ENCODE peak calls at places on chromosomes 3 and 15, in seven cellular contexts. Z, C, E, O, H, Y and G are unnamed samples.

GRCh38 chr3:69558912-69559311 is 173.0 kb upstream of the FRMD4B start:
- DNase-seq in Z (no peak), O (no peak), C (peak), Y (no peak), E (peak), H (peak), G (no peak)

GRCh38 chr3:180335056-180335455 is 266.9 kb upstream of the TTC14 start:
- DNase-seq in Z (no peak), C (no peak), O (no peak), Y (peak), H (no peak), E (no peak), G (no peak)

GRCh38 chr15:56782306-56782705 is 49.0 kb upstream of the ZNF280D start:
- DNase-seq in Y (no peak), E (no peak), Z (no peak), O (no peak), C (no peak), H (no peak), G (no peak)

GRCh38 chr15:34582461-34583357 is 742 bp downstream of the GOLGA8B start:
- DNase-seq in Z (peak), C (peak), O (peak), Y (no peak), E (peak), H (peak), G (peak)

GRCh38 chr15:85706779-85707518 is 87.8 kb downstream of the KLHL25 start:
- DNase-seq in Y (no peak), Z (no peak), O (peak), E (no peak), H (peak), C (peak), G (no peak)

GRCh38 chr3:94101860-94102259 is 39.0 kb downstream of the NSUN3 start:
- DNase-seq in O (no peak), Z (no peak), E (no peak), Y (no peak), C (peak), H (peak), G (peak)

GRCh38 chr3:146241523-146242240 is 9.2 kb downstream of the PLSCR4 start:
- DNase-seq in Z (no peak), H (peak), E (no peak), C (no peak), Y (no peak), O (no peak), G (no peak)

GRCh38 chr15:78671626-78672211 is 30.7 kb upstream of the CHRNB4 start:
- DNase-seq in C (no peak), Y (no peak), E (no peak), Z (no peak), H (no peak), O (no peak), G (peak)

GRCh38 chr15:27769652-27770051 is 329.5 kb downstream of the OCA2 start:
- DNase-seq in E (no peak), Y (no peak), H (no peak), Z (no peak), C (no peak), O (no peak), G (no peak)

GRCh38 chr3:39088889-39089288 is 18.5 kb downstream of the GORASP1 start:
- DNase-seq in O (no peak), C (no peak), Z (no peak), E (no peak), H (no peak), Y (no peak), G (no peak)